ENCODE peak calls at places on chromosome 6, in ten cellular contexts. One of them, this sample, is unnamed.
A peak's percentile ranks its signal among the peaks of the same experiment; 100 is the strongest.

GRCh38 chr6:5053864-5054426 is 31.2 kb upstream of the PPP1R3G start:
- DNase-seq in AML-193: no peak
- DNase-seq in amniotic stem cell: no peak
- DNase-seq in DND-41: no peak
- DNase-seq in dermis blood vessel endothelial cell: peak; percentile 50
- DNase-seq in stimulated activated CD8-positive, alpha-beta memory T cell treated with anti-CD3 and anti-CD28 coated beads, Interleukin-12 subunit alpha, Interleukin-12 subunit beta, amount 100 ng/mL, for 4 hours: no peak
- DNase-seq in esophagus squamous epithelium: no peak
- DNase-seq in left ventricle myocardium inferior: no peak
- DNase-seq in neural progenitor cell: no peak
- DNase-seq in mesendoderm: no peak
- DNase-seq in this sample: no peak

GRCh38 chr6:158414900-158415299 is 102.6 kb downstream of the TULP4 start:
- DNase-seq in amniotic stem cell: no peak
- DNase-seq in DND-41: no peak
- DNase-seq in esophagus squamous epithelium: no peak
- DNase-seq in AML-193: no peak
- DNase-seq in stimulated activated CD8-positive, alpha-beta memory T cell treated with anti-CD3 and anti-CD28 coated beads, Interleukin-12 subunit alpha, Interleukin-12 subunit beta, amount 100 ng/mL, for 4 hours: no peak
- DNase-seq in neural progenitor cell: no peak
- DNase-seq in dermis blood vessel endothelial cell: no peak
- DNase-seq in mesendoderm: no peak
- DNase-seq in left ventricle myocardium inferior: no peak
- DNase-seq in this sample: no peak

GRCh38 chr6:64256483-64256882 is 620.9 kb downstream of the PHF3 start:
- DNase-seq in dermis blood vessel endothelial cell: no peak
- DNase-seq in esophagus squamous epithelium: no peak
- DNase-seq in amniotic stem cell: no peak
- DNase-seq in left ventricle myocardium inferior: no peak
- DNase-seq in DND-41: no peak
- DNase-seq in AML-193: no peak
- DNase-seq in mesendoderm: no peak
- DNase-seq in neural progenitor cell: no peak
- DNase-seq in stimulated activated CD8-positive, alpha-beta memory T cell treated with anti-CD3 and anti-CD28 coated beads, Interleukin-12 subunit alpha, Interleukin-12 subunit beta, amount 100 ng/mL, for 4 hours: no peak
- DNase-seq in this sample: no peak

GRCh38 chr6:125789576-125790402 is 971 bp upstream of the NCOA7 start:
- DNase-seq in stimulated activated CD8-positive, alpha-beta memory T cell treated with anti-CD3 and anti-CD28 coated beads, Interleukin-12 subunit alpha, Interleukin-12 subunit beta, amount 100 ng/mL, for 4 hours: peak; percentile 11
- DNase-seq in neural progenitor cell: peak; percentile 59
- DNase-seq in dermis blood vessel endothelial cell: peak; percentile 51
- DNase-seq in DND-41: peak; percentile 68
- DNase-seq in left ventricle myocardium inferior: peak; percentile 48
- DNase-seq in amniotic stem cell: no peak
- DNase-seq in esophagus squamous epithelium: no peak
- DNase-seq in AML-193: peak; percentile 56
- DNase-seq in mesendoderm: peak; percentile 72
- DNase-seq in this sample: no peak

GRCh38 chr6:147905721-147906120 is 397.2 kb downstream of the SAMD5 start:
- DNase-seq in esophagus squamous epithelium: no peak
- DNase-seq in amniotic stem cell: no peak
- DNase-seq in AML-193: no peak
- DNase-seq in neural progenitor cell: no peak
- DNase-seq in dermis blood vessel endothelial cell: no peak
- DNase-seq in DND-41: no peak
- DNase-seq in stimulated activated CD8-positive, alpha-beta memory T cell treated with anti-CD3 and anti-CD28 coated beads, Interleukin-12 subunit alpha, Interleukin-12 subunit beta, amount 100 ng/mL, for 4 hours: no peak
- DNase-seq in left ventricle myocardium inferior: no peak
- DNase-seq in mesendoderm: no peak
- DNase-seq in this sample: no peak

GRCh38 chr6:157764346-157765068 is 58.5 kb upstream of the SNX9 start:
- DNase-seq in DND-41: peak; percentile 65
- DNase-seq in left ventricle myocardium inferior: peak; percentile 64
- DNase-seq in mesendoderm: peak; percentile 75
- DNase-seq in neural progenitor cell: peak; percentile 15
- DNase-seq in amniotic stem cell: peak; percentile 98
- DNase-seq in esophagus squamous epithelium: peak; percentile 21
- DNase-seq in AML-193: peak; percentile 79
- DNase-seq in stimulated activated CD8-positive, alpha-beta memory T cell treated with anti-CD3 and anti-CD28 coated beads, Interleukin-12 subunit alpha, Interleukin-12 subunit beta, amount 100 ng/mL, for 4 hours: peak; percentile 69
- DNase-seq in dermis blood vessel endothelial cell: peak; percentile 99
- DNase-seq in this sample: no peak

GRCh38 chr6:13346245-13346644 is 17.9 kb upstream of the TBC1D7 start:
- DNase-seq in stimulated activated CD8-positive, alpha-beta memory T cell treated with anti-CD3 and anti-CD28 coated beads, Interleukin-12 subunit alpha, Interleukin-12 subunit beta, amount 100 ng/mL, for 4 hours: no peak
- DNase-seq in left ventricle myocardium inferior: no peak
- DNase-seq in neural progenitor cell: no peak
- DNase-seq in DND-41: no peak
- DNase-seq in AML-193: no peak
- DNase-seq in amniotic stem cell: no peak
- DNase-seq in mesendoderm: no peak
- DNase-seq in esophagus squamous epithelium: no peak
- DNase-seq in dermis blood vessel endothelial cell: no peak
- DNase-seq in this sample: no peak

GRCh38 chr6:143999406-143999805 is 8.7 kb downstream of the PLAGL1 start:
- DNase-seq in DND-41: no peak
- DNase-seq in left ventricle myocardium inferior: no peak
- DNase-seq in dermis blood vessel endothelial cell: peak; percentile 5
- DNase-seq in mesendoderm: no peak
- DNase-seq in amniotic stem cell: no peak
- DNase-seq in esophagus squamous epithelium: no peak
- DNase-seq in neural progenitor cell: no peak
- DNase-seq in AML-193: no peak
- DNase-seq in stimulated activated CD8-positive, alpha-beta memory T cell treated with anti-CD3 and anti-CD28 coated beads, Interleukin-12 subunit alpha, Interleukin-12 subunit beta, amount 100 ng/mL, for 4 hours: no peak
- DNase-seq in this sample: no peak

GRCh38 chr6:3997144-3997770 is 81.7 kb downstream of the FAM217A start:
- DNase-seq in dermis blood vessel endothelial cell: no peak
- DNase-seq in left ventricle myocardium inferior: no peak
- DNase-seq in AML-193: no peak
- DNase-seq in esophagus squamous epithelium: no peak
- DNase-seq in amniotic stem cell: peak; percentile 16
- DNase-seq in mesendoderm: no peak
- DNase-seq in DND-41: no peak
- DNase-seq in neural progenitor cell: peak; percentile 38
- DNase-seq in stimulated activated CD8-positive, alpha-beta memory T cell treated with anti-CD3 and anti-CD28 coated beads, Interleukin-12 subunit alpha, Interleukin-12 subunit beta, amount 100 ng/mL, for 4 hours: no peak
- DNase-seq in this sample: no peak

GRCh38 chr6:147201885-147202515 is 2.2 kb upstream of the STXBP5 start:
- DNase-seq in esophagus squamous epithelium: no peak
- DNase-seq in left ventricle myocardium inferior: no peak
- DNase-seq in mesendoderm: peak; percentile 74
- DNase-seq in amniotic stem cell: no peak
- DNase-seq in neural progenitor cell: peak; percentile 38
- DNase-seq in stimulated activated CD8-positive, alpha-beta memory T cell treated with anti-CD3 and anti-CD28 coated beads, Interleukin-12 subunit alpha, Interleukin-12 subunit beta, amount 100 ng/mL, for 4 hours: no peak
- DNase-seq in dermis blood vessel endothelial cell: peak; percentile 74
- DNase-seq in DND-41: no peak
- DNase-seq in AML-193: peak; percentile 93
- DNase-seq in this sample: peak; percentile 9

GRCh38 chr6:30864325-30864724 is 20.0 kb upstream of the DDR1 start:
- DNase-seq in dermis blood vessel endothelial cell: no peak
- DNase-seq in amniotic stem cell: no peak
- DNase-seq in mesendoderm: no peak
- DNase-seq in left ventricle myocardium inferior: no peak
- DNase-seq in esophagus squamous epithelium: no peak
- DNase-seq in stimulated activated CD8-positive, alpha-beta memory T cell treated with anti-CD3 and anti-CD28 coated beads, Interleukin-12 subunit alpha, Interleukin-12 subunit beta, amount 100 ng/mL, for 4 hours: no peak
- DNase-seq in AML-193: no peak
- DNase-seq in neural progenitor cell: no peak
- DNase-seq in DND-41: no peak
- DNase-seq in this sample: no peak

GRCh38 chr6:45577836-45578504 is 200.2 kb upstream of the SUPT3H start:
- DNase-seq in amniotic stem cell: no peak
- DNase-seq in neural progenitor cell: no peak
- DNase-seq in DND-41: no peak
- DNase-seq in stimulated activated CD8-positive, alpha-beta memory T cell treated with anti-CD3 and anti-CD28 coated beads, Interleukin-12 subunit alpha, Interleukin-12 subunit beta, amount 100 ng/mL, for 4 hours: no peak
- DNase-seq in mesendoderm: no peak
- DNase-seq in AML-193: no peak
- DNase-seq in dermis blood vessel endothelial cell: peak; percentile 57
- DNase-seq in esophagus squamous epithelium: no peak
- DNase-seq in left ventricle myocardium inferior: no peak
- DNase-seq in this sample: no peak

This sample was measured in GM19239.